ENCODE peak calls at places on chromosomes 5 and 9, in ten cellular contexts. One of them, this sample, is unnamed.

GRCh38 chr9:93258818-93259489 is 75.0 kb downstream of the WNK2 start:
- DNase-seq in anterior cingulate cortex: no peak
- DNase-seq in HL-60: no peak
- DNase-seq in astrocyte: no peak
- DNase-seq in stimulated activated CD4-positive, alpha-beta T cell treated with anti-CD3 and anti-CD28 coated beads, Interleukin-1b, Interleukin-23, amount 100 ng/mL, for 48 hours: no peak
- DNase-seq in HepG2: no peak
- DNase-seq in progenitor cell of endocrine pancreas: no peak
- DNase-seq in fibroblast of the aortic adventitia: no peak
- DNase-seq in Daoy: peak
- DNase-seq in AG04449: no peak
- DNase-seq in this sample: no peak

GRCh38 chr9:37969558-37970300 is 65.8 kb upstream of the SLC25A51 start:
- DNase-seq in anterior cingulate cortex: no peak
- DNase-seq in HL-60: no peak
- DNase-seq in astrocyte: no peak
- DNase-seq in stimulated activated CD4-positive, alpha-beta T cell treated with anti-CD3 and anti-CD28 coated beads, Interleukin-1b, Interleukin-23, amount 100 ng/mL, for 48 hours: no peak
- DNase-seq in HepG2: no peak
- DNase-seq in progenitor cell of endocrine pancreas: no peak
- DNase-seq in fibroblast of the aortic adventitia: no peak
- DNase-seq in Daoy: no peak
- DNase-seq in AG04449: no peak
- DNase-seq in this sample: no peak

GRCh38 chr5:129079496-129079895 is 15.1 kb upstream of the ISOC1 start:
- DNase-seq in anterior cingulate cortex: no peak
- DNase-seq in HL-60: no peak
- DNase-seq in astrocyte: no peak
- DNase-seq in stimulated activated CD4-positive, alpha-beta T cell treated with anti-CD3 and anti-CD28 coated beads, Interleukin-1b, Interleukin-23, amount 100 ng/mL, for 48 hours: no peak
- DNase-seq in HepG2: no peak
- DNase-seq in progenitor cell of endocrine pancreas: no peak
- DNase-seq in fibroblast of the aortic adventitia: no peak
- DNase-seq in Daoy: peak
- DNase-seq in AG04449: no peak
- DNase-seq in this sample: no peak

GRCh38 chr5:592158-592557 is 20.0 kb upstream of the CEP72 start:
- DNase-seq in anterior cingulate cortex: no peak
- DNase-seq in HL-60: no peak
- DNase-seq in astrocyte: no peak
- DNase-seq in stimulated activated CD4-positive, alpha-beta T cell treated with anti-CD3 and anti-CD28 coated beads, Interleukin-1b, Interleukin-23, amount 100 ng/mL, for 48 hours: no peak
- DNase-seq in HepG2: no peak
- DNase-seq in progenitor cell of endocrine pancreas: no peak
- DNase-seq in fibroblast of the aortic adventitia: no peak
- DNase-seq in Daoy: no peak
- DNase-seq in AG04449: no peak
- DNase-seq in this sample: no peak

GRCh38 chr9:129907196-129907595 is 71.9 kb downstream of the USP20 start:
- DNase-seq in anterior cingulate cortex: no peak
- DNase-seq in HL-60: no peak
- DNase-seq in astrocyte: no peak
- DNase-seq in stimulated activated CD4-positive, alpha-beta T cell treated with anti-CD3 and anti-CD28 coated beads, Interleukin-1b, Interleukin-23, amount 100 ng/mL, for 48 hours: no peak
- DNase-seq in HepG2: no peak
- DNase-seq in progenitor cell of endocrine pancreas: no peak
- DNase-seq in fibroblast of the aortic adventitia: no peak
- DNase-seq in Daoy: no peak
- DNase-seq in AG04449: no peak
- DNase-seq in this sample: peak

GRCh38 chr9:2087500-2088313 is 72.6 kb downstream of the SMARCA2 start:
- DNase-seq in anterior cingulate cortex: no peak
- DNase-seq in HL-60: peak
- DNase-seq in astrocyte: peak
- DNase-seq in stimulated activated CD4-positive, alpha-beta T cell treated with anti-CD3 and anti-CD28 coated beads, Interleukin-1b, Interleukin-23, amount 100 ng/mL, for 48 hours: peak
- DNase-seq in HepG2: peak
- DNase-seq in progenitor cell of endocrine pancreas: no peak
- DNase-seq in fibroblast of the aortic adventitia: peak
- DNase-seq in Daoy: peak
- DNase-seq in AG04449: no peak
- DNase-seq in this sample: peak

GRCh38 chr5:8720476-8720875 is 825.4 kb downstream of the SEMA5A start:
- DNase-seq in anterior cingulate cortex: no peak
- DNase-seq in HL-60: no peak
- DNase-seq in astrocyte: no peak
- DNase-seq in stimulated activated CD4-positive, alpha-beta T cell treated with anti-CD3 and anti-CD28 coated beads, Interleukin-1b, Interleukin-23, amount 100 ng/mL, for 48 hours: no peak
- DNase-seq in HepG2: no peak
- DNase-seq in progenitor cell of endocrine pancreas: no peak
- DNase-seq in fibroblast of the aortic adventitia: peak
- DNase-seq in Daoy: no peak
- DNase-seq in AG04449: no peak
- DNase-seq in this sample: no peak

GRCh38 chr9:90142580-90142979 is 500.0 kb downstream of the DIRAS2 start:
- DNase-seq in anterior cingulate cortex: no peak
- DNase-seq in HL-60: no peak
- DNase-seq in astrocyte: peak
- DNase-seq in stimulated activated CD4-positive, alpha-beta T cell treated with anti-CD3 and anti-CD28 coated beads, Interleukin-1b, Interleukin-23, amount 100 ng/mL, for 48 hours: peak
- DNase-seq in HepG2: peak
- DNase-seq in progenitor cell of endocrine pancreas: no peak
- DNase-seq in fibroblast of the aortic adventitia: peak
- DNase-seq in Daoy: peak
- DNase-seq in AG04449: no peak
- DNase-seq in this sample: peak

GRCh38 chr5:77076961-77077820 is 9.9 kb downstream of the ZBED3 start:
- DNase-seq in anterior cingulate cortex: peak
- DNase-seq in HL-60: peak
- DNase-seq in astrocyte: peak
- DNase-seq in stimulated activated CD4-positive, alpha-beta T cell treated with anti-CD3 and anti-CD28 coated beads, Interleukin-1b, Interleukin-23, amount 100 ng/mL, for 48 hours: peak
- DNase-seq in HepG2: no peak
- DNase-seq in progenitor cell of endocrine pancreas: peak
- DNase-seq in fibroblast of the aortic adventitia: peak
- DNase-seq in Daoy: peak
- DNase-seq in AG04449: no peak
- DNase-seq in this sample: peak

GRCh38 chr5:151464101-151464500 is 16.7 kb downstream of the SLC36A1 start:
- DNase-seq in anterior cingulate cortex: no peak
- DNase-seq in HL-60: no peak
- DNase-seq in astrocyte: no peak
- DNase-seq in stimulated activated CD4-positive, alpha-beta T cell treated with anti-CD3 and anti-CD28 coated beads, Interleukin-1b, Interleukin-23, amount 100 ng/mL, for 48 hours: no peak
- DNase-seq in HepG2: no peak
- DNase-seq in progenitor cell of endocrine pancreas: no peak
- DNase-seq in fibroblast of the aortic adventitia: no peak
- DNase-seq in Daoy: no peak
- DNase-seq in AG04449: no peak
- DNase-seq in this sample: no peak

GRCh38 chr5:140372971-140373487 is 13.0 kb downstream of the SLC4A9 start:
- DNase-seq in anterior cingulate cortex: peak
- DNase-seq in HL-60: peak
- DNase-seq in astrocyte: peak
- DNase-seq in stimulated activated CD4-positive, alpha-beta T cell treated with anti-CD3 and anti-CD28 coated beads, Interleukin-1b, Interleukin-23, amount 100 ng/mL, for 48 hours: peak
- DNase-seq in HepG2: peak
- DNase-seq in progenitor cell of endocrine pancreas: peak
- DNase-seq in fibroblast of the aortic adventitia: peak
- DNase-seq in Daoy: peak
- DNase-seq in AG04449: no peak
- DNase-seq in this sample: peak

GRCh38 chr9:134547161-134548100 is 94.2 kb upstream of the COL5A1 start:
- DNase-seq in anterior cingulate cortex: no peak
- DNase-seq in HL-60: no peak
- DNase-seq in astrocyte: no peak
- DNase-seq in stimulated activated CD4-positive, alpha-beta T cell treated with anti-CD3 and anti-CD28 coated beads, Interleukin-1b, Interleukin-23, amount 100 ng/mL, for 48 hours: no peak
- DNase-seq in HepG2: no peak
- DNase-seq in progenitor cell of endocrine pancreas: no peak
- DNase-seq in fibroblast of the aortic adventitia: no peak
- DNase-seq in Daoy: no peak
- DNase-seq in AG04449: no peak
- DNase-seq in this sample: no peak

GRCh38 chr5:148828461-148829247 is 2.2 kb downstream of the ADRB2 start:
- DNase-seq in anterior cingulate cortex: no peak
- DNase-seq in HL-60: no peak
- DNase-seq in astrocyte: no peak
- DNase-seq in stimulated activated CD4-positive, alpha-beta T cell treated with anti-CD3 and anti-CD28 coated beads, Interleukin-1b, Interleukin-23, amount 100 ng/mL, for 48 hours: no peak
- DNase-seq in HepG2: no peak
- DNase-seq in progenitor cell of endocrine pancreas: no peak
- DNase-seq in fibroblast of the aortic adventitia: no peak
- DNase-seq in Daoy: peak
- DNase-seq in AG04449: no peak
- DNase-seq in this sample: peak

This sample was measured in EH.